ENCODE peak calls at places on chromosomes 12 and 14, in ten cellular contexts. One of them, this sample, is unnamed. For H3K27me3 and H3K36me3, the result is how much of the 10 kb centered on the place peaks cover.

GRCh38 chr14:24082411-24083080 is 11.2 kb downstream of the CPNE6 start:
- DNase-seq in adipocyte: no peak
- DNase-seq in DND-41: no peak
- DNase-seq in H7: no peak
- DNase-seq in thoracic aorta: no peak
- DNase-seq in CD8-positive, alpha-beta T cell: no peak
- DNase-seq in naive thymus-derived CD4-positive, alpha-beta T cell: no peak
- DNase-seq in right lobe of liver: no peak
- DNase-seq in mammary epithelial cell: no peak
- DNase-seq in BJ: no peak
- DNase-seq in this sample: no peak

GRCh38 chr14:60482743-60483142 is 3.1 kb downstream of the C14orf39 start:
- DNase-seq in mammary epithelial cell: peak
- DNase-seq in H7: no peak
- DNase-seq in CD8-positive, alpha-beta T cell: no peak
- DNase-seq in BJ: no peak
- DNase-seq in naive thymus-derived CD4-positive, alpha-beta T cell: no peak
- DNase-seq in DND-41: no peak
- DNase-seq in thoracic aorta: no peak
- DNase-seq in adipocyte: no peak
- DNase-seq in right lobe of liver: no peak
- DNase-seq in this sample: no peak

GRCh38 chr12:93403988-93404803 is 26.5 kb downstream of the NUDT4 start:
- DNase-seq in DND-41: no peak
- DNase-seq in right lobe of liver: no peak
- DNase-seq in thoracic aorta: no peak
- DNase-seq in naive thymus-derived CD4-positive, alpha-beta T cell: no peak
- DNase-seq in CD8-positive, alpha-beta T cell: no peak
- DNase-seq in H7: no peak
- DNase-seq in adipocyte: peak
- DNase-seq in BJ: no peak
- DNase-seq in mammary epithelial cell: no peak
- DNase-seq in this sample: no peak

GRCh38 chr14:100313464-100314230 is 7.4 kb upstream of the SLC25A29 start:
- DNase-seq in naive thymus-derived CD4-positive, alpha-beta T cell: no peak
- DNase-seq in H7: no peak
- DNase-seq in BJ: no peak
- DNase-seq in thoracic aorta: no peak
- DNase-seq in adipocyte: no peak
- DNase-seq in CD8-positive, alpha-beta T cell: no peak
- DNase-seq in DND-41: no peak
- DNase-seq in right lobe of liver: no peak
- DNase-seq in mammary epithelial cell: no peak
- DNase-seq in this sample: no peak

GRCh38 chr12:27616356-27617150 is 79.7 kb upstream of the REP15 start:
- DNase-seq in CD8-positive, alpha-beta T cell: no peak
- DNase-seq in mammary epithelial cell: peak
- DNase-seq in adipocyte: no peak
- DNase-seq in DND-41: no peak
- DNase-seq in BJ: no peak
- DNase-seq in right lobe of liver: no peak
- DNase-seq in naive thymus-derived CD4-positive, alpha-beta T cell: no peak
- DNase-seq in H7: no peak
- DNase-seq in thoracic aorta: no peak
- DNase-seq in this sample: peak

GRCh38 chr12:15751741-15752140 is 37.4 kb downstream of the EPS8 start:
- DNase-seq in thoracic aorta: no peak
- DNase-seq in adipocyte: no peak
- DNase-seq in right lobe of liver: no peak
- DNase-seq in H7: no peak
- DNase-seq in DND-41: no peak
- DNase-seq in naive thymus-derived CD4-positive, alpha-beta T cell: no peak
- DNase-seq in CD8-positive, alpha-beta T cell: no peak
- DNase-seq in BJ: no peak
- DNase-seq in mammary epithelial cell: no peak
- DNase-seq in this sample: peak

GRCh38 chr12:2447861-2448260 is 346.9 kb upstream of the FKBP4 start:
- DNase-seq in CD8-positive, alpha-beta T cell: no peak
- DNase-seq in adipocyte: no peak
- DNase-seq in mammary epithelial cell: no peak
- DNase-seq in H7: no peak
- DNase-seq in thoracic aorta: no peak
- DNase-seq in DND-41: no peak
- DNase-seq in right lobe of liver: no peak
- DNase-seq in BJ: no peak
- DNase-seq in naive thymus-derived CD4-positive, alpha-beta T cell: no peak
- DNase-seq in this sample: no peak

GRCh38 chr12:105331805-105332251 is 1.3 kb downstream of the C12orf75 start:
- DNase-seq in H7: peak
- DNase-seq in naive thymus-derived CD4-positive, alpha-beta T cell: peak
- DNase-seq in thoracic aorta: no peak
- DNase-seq in adipocyte: peak
- DNase-seq in DND-41: peak
- DNase-seq in mammary epithelial cell: no peak
- DNase-seq in CD8-positive, alpha-beta T cell: peak
- DNase-seq in BJ: no peak
- DNase-seq in right lobe of liver: no peak
- DNase-seq in this sample: no peak

GRCh38 chr12:12612403-12612802 is 727 bp downstream of the CREBL2 start:
- DNase-seq in right lobe of liver: no peak
- DNase-seq in mammary epithelial cell: peak
- DNase-seq in naive thymus-derived CD4-positive, alpha-beta T cell: peak
- DNase-seq in DND-41: peak
- DNase-seq in adipocyte: peak
- DNase-seq in thoracic aorta: no peak
- DNase-seq in CD8-positive, alpha-beta T cell: peak
- DNase-seq in BJ: no peak
- DNase-seq in H7: peak
- DNase-seq in this sample: peak

GRCh38 chr12:52552055-52552454 is 890 bp downstream of the KRT71 start:
- DNase-seq in thoracic aorta: no peak
- DNase-seq in CD8-positive, alpha-beta T cell: no peak
- DNase-seq in H7: no peak
- DNase-seq in right lobe of liver: no peak
- DNase-seq in mammary epithelial cell: no peak
- DNase-seq in adipocyte: no peak
- DNase-seq in DND-41: no peak
- DNase-seq in naive thymus-derived CD4-positive, alpha-beta T cell: no peak
- DNase-seq in BJ: no peak
- DNase-seq in this sample: no peak

GRCh38 chr12:31522607-31523006 is 68.3 kb downstream of the DENND5B start:
- DNase-seq in naive thymus-derived CD4-positive, alpha-beta T cell: no peak
- DNase-seq in BJ: no peak
- DNase-seq in adipocyte: no peak
- DNase-seq in CD8-positive, alpha-beta T cell: no peak
- DNase-seq in mammary epithelial cell: no peak
- DNase-seq in thoracic aorta: no peak
- DNase-seq in H7: no peak
- DNase-seq in DND-41: no peak
- DNase-seq in right lobe of liver: no peak
- DNase-seq in this sample: no peak

GRCh38 chr12:8662592-8662991 is at the start of gene MFAP5:
- DNase-seq in right lobe of liver: no peak
- DNase-seq in DND-41: no peak
- DNase-seq in mammary epithelial cell: no peak
- DNase-seq in thoracic aorta: no peak
- DNase-seq in H7: no peak
- DNase-seq in naive thymus-derived CD4-positive, alpha-beta T cell: no peak
- DNase-seq in adipocyte: peak
- DNase-seq in CD8-positive, alpha-beta T cell: no peak
- DNase-seq in BJ: peak
- DNase-seq in this sample: peak

GRCh38 chr14:73428354-73428824 is 30.0 kb downstream of the NUMB start:
- DNase-seq in DND-41: no peak
- DNase-seq in mammary epithelial cell: no peak
- DNase-seq in naive thymus-derived CD4-positive, alpha-beta T cell: no peak
- DNase-seq in CD8-positive, alpha-beta T cell: no peak
- DNase-seq in right lobe of liver: peak
- DNase-seq in adipocyte: no peak
- DNase-seq in BJ: no peak
- DNase-seq in H7: no peak
- DNase-seq in thoracic aorta: no peak
- DNase-seq in this sample: no peak

GRCh38 chr12:94812345-94812744 is 162.0 kb upstream of the TMCC3 start:
- DNase-seq in CD8-positive, alpha-beta T cell: no peak
- DNase-seq in mammary epithelial cell: no peak
- DNase-seq in H7: no peak
- DNase-seq in adipocyte: no peak
- DNase-seq in DND-41: no peak
- DNase-seq in naive thymus-derived CD4-positive, alpha-beta T cell: no peak
- DNase-seq in right lobe of liver: no peak
- DNase-seq in thoracic aorta: no peak
- DNase-seq in BJ: no peak
- DNase-seq in this sample: no peak
- H3K4me3 ChIP-seq in CD8-positive, alpha-beta T cell: no peak
- H3K4me3 ChIP-seq in mammary epithelial cell: no peak
- H3K4me3 ChIP-seq in H7: no peak
- H3K4me3 ChIP-seq in adipocyte: no peak
- H3K4me3 ChIP-seq in DND-41: no peak
- H3K4me3 ChIP-seq in naive thymus-derived CD4-positive, alpha-beta T cell: no peak
- H3K4me3 ChIP-seq in right lobe of liver: no peak
- H3K4me3 ChIP-seq in thoracic aorta: no peak
- H3K4me3 ChIP-seq in BJ: no peak
- H3K4me3 ChIP-seq in this sample: no peak

GRCh38 chr14:66165337-66165736 is 320.8 kb upstream of the CCDC196 start:
- DNase-seq in adipocyte: no peak
- DNase-seq in right lobe of liver: no peak
- DNase-seq in mammary epithelial cell: no peak
- DNase-seq in DND-41: no peak
- DNase-seq in BJ: no peak
- DNase-seq in H7: no peak
- DNase-seq in naive thymus-derived CD4-positive, alpha-beta T cell: no peak
- DNase-seq in CD8-positive, alpha-beta T cell: no peak
- DNase-seq in thoracic aorta: no peak
- DNase-seq in this sample: no peak
- H3K27me3 ChIP-seq in adipocyte: under half
- H3K27me3 ChIP-seq in right lobe of liver: under half
- H3K27me3 ChIP-seq in mammary epithelial cell: under half
- H3K27me3 ChIP-seq in DND-41: under half
- H3K27me3 ChIP-seq in BJ: under half
- H3K27me3 ChIP-seq in H7: under half
- H3K27me3 ChIP-seq in naive thymus-derived CD4-positive, alpha-beta T cell: under half
- H3K27me3 ChIP-seq in CD8-positive, alpha-beta T cell: under half
- H3K27me3 ChIP-seq in thoracic aorta: under half
- H3K27me3 ChIP-seq in this sample: under half

DNA sequence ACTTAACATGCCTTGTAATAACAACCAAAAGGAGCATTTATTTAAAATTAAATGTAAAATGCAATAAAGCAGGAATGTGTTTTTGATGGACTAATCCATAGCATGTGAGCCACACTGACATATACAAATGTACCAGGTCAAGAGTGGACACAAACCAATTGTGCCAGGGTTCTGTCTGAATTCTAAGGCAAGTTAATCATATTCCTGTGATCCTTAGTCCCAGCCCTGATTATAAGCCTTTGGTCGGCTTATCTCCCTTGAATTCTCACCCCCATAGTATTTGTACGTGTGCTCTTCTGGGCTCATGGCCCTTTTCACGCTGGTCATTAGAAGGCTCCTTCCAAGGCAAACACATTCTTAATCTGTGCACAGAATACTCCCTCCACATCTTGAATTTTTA is 10.6 kb upstream of the SRSF5 start:
- DNase-seq in naive thymus-derived CD4-positive, alpha-beta T cell: no peak
- DNase-seq in mammary epithelial cell: no peak
- DNase-seq in adipocyte: no peak
- DNase-seq in thoracic aorta: no peak
- DNase-seq in BJ: no peak
- DNase-seq in CD8-positive, alpha-beta T cell: no peak
- DNase-seq in DND-41: no peak
- DNase-seq in H7: no peak
- DNase-seq in right lobe of liver: no peak
- DNase-seq in this sample: no peak
- H3K36me3 ChIP-seq in naive thymus-derived CD4-positive, alpha-beta T cell: under half
- H3K36me3 ChIP-seq in mammary epithelial cell: under half
- H3K36me3 ChIP-seq in adipocyte: under half
- H3K36me3 ChIP-seq in thoracic aorta: under half
- H3K36me3 ChIP-seq in BJ: under half
- H3K36me3 ChIP-seq in CD8-positive, alpha-beta T cell: under half
- H3K36me3 ChIP-seq in DND-41: under half
- H3K36me3 ChIP-seq in H7: under half
- H3K36me3 ChIP-seq in right lobe of liver: under half
- H3K36me3 ChIP-seq in this sample: under half

DNA sequence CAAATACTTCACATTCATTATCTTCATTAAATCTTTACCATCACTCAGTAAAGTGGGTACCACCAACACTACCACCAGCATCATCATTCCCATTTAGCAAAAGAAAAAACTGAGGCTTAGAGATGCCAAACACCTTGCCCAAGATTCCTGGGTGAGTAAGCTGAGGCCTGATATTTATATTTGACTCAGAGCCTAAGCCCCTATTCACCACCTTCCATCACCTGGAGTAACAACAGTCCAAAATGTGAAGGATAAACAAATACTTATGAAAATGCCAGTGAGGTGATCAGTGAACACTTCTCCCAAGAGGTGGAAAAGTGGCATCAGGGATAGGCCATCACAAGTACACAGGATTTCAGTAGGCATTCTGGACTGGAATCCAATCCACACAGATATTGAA is 3.7 kb downstream of the SLC38A1 start:
- DNase-seq in CD8-positive, alpha-beta T cell: no peak
- DNase-seq in right lobe of liver: no peak
- DNase-seq in thoracic aorta: no peak
- DNase-seq in H7: no peak
- DNase-seq in BJ: no peak
- DNase-seq in adipocyte: no peak
- DNase-seq in DND-41: no peak
- DNase-seq in mammary epithelial cell: no peak
- DNase-seq in naive thymus-derived CD4-positive, alpha-beta T cell: no peak
- DNase-seq in this sample: no peak
- H3K4me3 ChIP-seq in CD8-positive, alpha-beta T cell: peak
- H3K4me3 ChIP-seq in right lobe of liver: no peak
- H3K4me3 ChIP-seq in thoracic aorta: no peak
- H3K4me3 ChIP-seq in H7: no peak
- H3K4me3 ChIP-seq in BJ: no peak
- H3K4me3 ChIP-seq in adipocyte: no peak
- H3K4me3 ChIP-seq in DND-41: no peak
- H3K4me3 ChIP-seq in mammary epithelial cell: peak
- H3K4me3 ChIP-seq in naive thymus-derived CD4-positive, alpha-beta T cell: peak
- H3K4me3 ChIP-seq in this sample: peak

GRCh38 chr12:132487311-132487741 is 2.6 kb upstream of the FBRSL1 start:
- DNase-seq in mammary epithelial cell: no peak
- DNase-seq in DND-41: no peak
- DNase-seq in adipocyte: no peak
- DNase-seq in naive thymus-derived CD4-positive, alpha-beta T cell: no peak
- DNase-seq in CD8-positive, alpha-beta T cell: no peak
- DNase-seq in BJ: no peak
- DNase-seq in right lobe of liver: peak
- DNase-seq in H7: no peak
- DNase-seq in thoracic aorta: no peak
- DNase-seq in this sample: no peak
- H3K27me3 ChIP-seq in mammary epithelial cell: under half
- H3K27me3 ChIP-seq in DND-41: under half
- H3K27me3 ChIP-seq in adipocyte: under half
- H3K27me3 ChIP-seq in naive thymus-derived CD4-positive, alpha-beta T cell: under half
- H3K27me3 ChIP-seq in CD8-positive, alpha-beta T cell: under half
- H3K27me3 ChIP-seq in BJ: under half
- H3K27me3 ChIP-seq in right lobe of liver: under half
- H3K27me3 ChIP-seq in H7: half or more
- H3K27me3 ChIP-seq in thoracic aorta: under half
- H3K27me3 ChIP-seq in this sample: under half

DNA sequence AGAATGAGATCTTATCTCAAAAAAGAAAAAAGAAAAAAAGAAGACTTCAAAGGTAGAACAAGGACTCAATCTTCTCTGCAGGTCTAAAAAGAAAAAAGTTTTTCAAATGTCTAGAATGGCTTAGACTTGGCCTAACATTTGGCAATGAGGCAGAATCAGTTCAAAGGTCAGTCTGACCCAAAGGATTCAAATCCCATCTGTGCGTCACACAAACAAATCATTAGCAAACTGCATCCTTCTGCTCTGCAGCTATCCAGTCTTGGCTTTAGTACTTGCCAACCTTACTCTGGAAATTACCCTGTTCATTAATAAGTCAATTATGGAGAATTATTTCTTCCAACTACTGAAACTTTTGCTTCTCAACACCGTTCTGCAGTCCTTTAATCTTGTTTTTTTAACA is 3.1 kb downstream of the YAF2 start:
- DNase-seq in mammary epithelial cell: no peak
- DNase-seq in BJ: no peak
- DNase-seq in DND-41: no peak
- DNase-seq in CD8-positive, alpha-beta T cell: no peak
- DNase-seq in naive thymus-derived CD4-positive, alpha-beta T cell: no peak
- DNase-seq in adipocyte: no peak
- DNase-seq in H7: no peak
- DNase-seq in thoracic aorta: no peak
- DNase-seq in right lobe of liver: no peak
- DNase-seq in this sample: no peak
- H3K36me3 ChIP-seq in mammary epithelial cell: under half
- H3K36me3 ChIP-seq in BJ: under half
- H3K36me3 ChIP-seq in DND-41: under half
- H3K36me3 ChIP-seq in CD8-positive, alpha-beta T cell: under half
- H3K36me3 ChIP-seq in naive thymus-derived CD4-positive, alpha-beta T cell: under half
- H3K36me3 ChIP-seq in adipocyte: under half
- H3K36me3 ChIP-seq in H7: under half
- H3K36me3 ChIP-seq in thoracic aorta: under half
- H3K36me3 ChIP-seq in right lobe of liver: under half
- H3K36me3 ChIP-seq in this sample: under half